ENCODE peak calls at places on chromosomes 12 and 14, in four cellular contexts. U is lower lobe of right lung; Z is tibial artery; G is CD4-positive, CD25-positive, alpha-beta regulatory T cell. S is an unnamed sample. For H3K4me1, the result is how much of the 10 kb centered on the place peaks cover.

GRCh38 chr14:80850197-80850814 is 91.2 kb downstream of the CEP128 start:
- DNase-seq in Z (no peak), G (no peak), U (no peak), S (no peak)

GRCh38 chr12:55816876-55817351 is 610 bp downstream of the SARNP start:
- DNase-seq in G (no peak), U (no peak), Z (no peak), S (no peak)

GRCh38 chr12:113007166-113007565 is 28.8 kb downstream of the OAS2 start:
- DNase-seq in G (no peak), Z (no peak), U (no peak), S (no peak)

GRCh38 chr14:86243158-86243557 is 713.2 kb downstream of the FLRT2 start:
- DNase-seq in Z (no peak), G (no peak), U (no peak), S (no peak)

GRCh38 chr14:35808076-35808657 is 928 bp downstream of the RALGAPA1 start:
- DNase-seq in Z (no peak), G (peak), U (no peak), S (no peak)

GRCh38 chr12:128802756-128803155 is 21.0 kb downstream of the SLC15A4 start:
- DNase-seq in U (no peak), Z (no peak), G (no peak), S (no peak)

GRCh38 chr12:27383429-27384260 is 51.0 kb downstream of the BMAL2 start:
- DNase-seq in Z (peak), U (peak), G (peak), S (peak)

GRCh38 chr14:79426103-79426755 is 785.1 kb downstream of the DIO2 start:
- DNase-seq in U (no peak), G (no peak), Z (no peak), S (no peak)

GRCh38 chr12:122894173-122895121 is 1.5 kb downstream of the VPS37B start:
- DNase-seq in G (no peak), Z (no peak), U (peak), S (no peak)

GRCh38 chr12:49872781-49873181 is 29.9 kb upstream of the BCDIN3D start:
- DNase-seq in U (no peak), Z (no peak), G (no peak), S (no peak)

GRCh38 chr14:101018561-101019290 is 115.2 kb upstream of the RTL1 start:
- DNase-seq in Z (peak), U (no peak), G (no peak), S (no peak)

GRCh38 chr12:19620222-19620621 is 180.9 kb downstream of the AEBP2 start:
- DNase-seq in Z (no peak), G (no peak), U (no peak), S (no peak)

GRCh38 chr12:47032644-47033043 is 46.8 kb upstream of the PCED1B start:
- DNase-seq in G (no peak), Z (no peak), U (no peak), S (no peak)

GRCh38 chr12:98743362-98743953 is 98.4 kb downstream of the APAF1 start:
- DNase-seq in U (no peak), Z (no peak), G (peak), S (no peak)

GRCh38 chr12:39227218-39227617 is 215.7 kb downstream of the KIF21A start:
- DNase-seq in Z (no peak), U (no peak), G (no peak), S (no peak)

GRCh38 chr12:57536597-57536942 is 10.4 kb downstream of the DCTN2 start:
- DNase-seq in G (no peak), U (no peak), Z (no peak), S (no peak)

GRCh38 chr12:86727151-86727550 is 471.0 kb upstream of the MGAT4C start:
- DNase-seq in Z (no peak), G (no peak), U (no peak), S (no peak)

GRCh38 chr12:72296389-72296788 is 24.2 kb downstream of the TRHDE start:
- DNase-seq in U (no peak), G (no peak), Z (no peak), S (no peak)

GRCh38 chr12:92467886-92468285 is 234.9 kb upstream of the PLEKHG7 start:
- DNase-seq in U (no peak), G (no peak), Z (no peak), S (no peak)

GRCh38 chr12:92470608-92471021 is 232.2 kb upstream of the PLEKHG7 start:
- DNase-seq in U (no peak), G (no peak), Z (no peak), S (no peak)

GRCh38 chr12:92466391-92467305 is 236.1 kb upstream of the PLEKHG7 start:
- DNase-seq in Z (no peak), G (no peak), U (no peak), S (no peak)

GRCh38 chr12:92469837-92470236 is 233.0 kb upstream of the PLEKHG7 start:
- DNase-seq in U (no peak), G (no peak), Z (no peak), S (peak)

GRCh38 chr12:92468358-92469020 is 234.3 kb upstream of the PLEKHG7 start:
- DNase-seq in Z (no peak), G (no peak), U (no peak), S (no peak)
- H3K4me1 ChIP-seq in Z (under half), G (under half), U (under half), S (half or more)

GRCh38 chr14:28695109-28695508 is 71.5 kb upstream of the FOXG1 start:
- DNase-seq in U (no peak), G (no peak), Z (no peak), S (no peak)

GRCh38 chr14:28690029-28690683 is 76.4 kb upstream of the FOXG1 start:
- DNase-seq in U (no peak), Z (no peak), G (no peak), S (no peak)
- H3K4me1 ChIP-seq in U (under half), Z (under half), G (under half), S (under half)

GRCh38 chr14:58633831-58634230 is 3.9 kb upstream of the DACT1 start:
- DNase-seq in G (no peak), Z (no peak), U (no peak), S (no peak)
- H3K4me1 ChIP-seq in G (under half), Z (under half), U (under half), S (under half)

GRCh38 chr14:106203438-106203837 is 677.1 kb downstream of the TMEM121 start:
- DNase-seq in G (no peak), Z (no peak), U (no peak), S (no peak)
- H3K4me1 ChIP-seq in G (under half), Z (under half), U (under half), S (under half)

DNA sequence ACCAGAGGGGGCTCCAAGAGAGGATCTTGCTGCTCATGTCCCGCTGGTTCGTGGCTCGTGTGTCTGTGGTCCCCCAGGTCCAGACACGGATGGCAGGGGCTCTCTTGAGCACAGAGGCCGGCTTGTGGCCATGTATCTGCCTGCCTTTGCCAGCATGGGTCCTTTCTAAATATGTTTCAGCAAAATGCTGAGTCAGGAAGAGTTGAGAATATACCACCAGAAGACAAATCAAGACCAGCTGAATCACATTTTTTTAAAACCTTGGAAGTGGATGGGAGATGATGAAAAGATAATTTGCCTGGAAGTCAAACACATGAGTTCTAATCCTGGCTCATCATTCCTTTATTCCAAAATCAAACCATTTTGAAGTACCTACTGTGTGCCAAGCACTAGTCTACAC is 58.0 kb downstream of the NUAK1 start:
- DNase-seq in U (no peak), Z (no peak), G (no peak), S (no peak)
- H3K4me1 ChIP-seq in U (under half), Z (under half), G (under half), S (half or more)

S was measured in left ventricle myocardium inferior.